ENCODE peak calls at places on chromosomes 4 and X, in seven cellular contexts. G is PC-9, J is immature natural killer cell, Q is mesendoderm, X is Daoy, F is glomerular endothelial cell, S is EL. M is an unnamed sample.

GRCh38 chr4:17280266-17280665 is 231.6 kb downstream of the QDPR start:
- DNase-seq in G (no peak), J (no peak), Q (no peak), X (no peak), F (no peak), S (no peak), M (no peak)

GRCh38 chrX:22396408-22396807 is 123.7 kb downstream of the CBLL2 start:
- DNase-seq in G (no peak), J (no peak), Q (no peak), X (no peak), F (no peak), S (peak), M (peak)

GRCh38 chrX:13923845-13924244 is 105.8 kb downstream of the GEMIN8 start:
- DNase-seq in G (no peak), J (no peak), Q (no peak), X (no peak), F (no peak), S (no peak), M (no peak)

GRCh38 chr4:71832049-71832448 is 48.2 kb upstream of the GC start:
- DNase-seq in G (no peak), J (no peak), Q (no peak), X (no peak), F (no peak), S (no peak), M (no peak)

GRCh38 chr4:8729408-8730149 is 137.0 kb downstream of the CPZ start:
- DNase-seq in G (no peak), J (no peak), Q (no peak), X (no peak), F (no peak), S (no peak), M (no peak)

GRCh38 chr4:118968006-118968405 is 79.4 kb downstream of the SYNPO2 start:
- DNase-seq in G (peak), J (peak), Q (peak), X (peak), F (no peak), S (peak), M (peak)

GRCh38 chrX:25070038-25070437 is 54.3 kb upstream of the ARX start:
- DNase-seq in G (no peak), J (no peak), Q (no peak), X (no peak), F (no peak), S (no peak), M (no peak)

GRCh38 chr4:153534792-153535629 is 68.9 kb downstream of the TMEM131L start:
- DNase-seq in G (no peak), J (no peak), Q (peak), X (no peak), F (no peak), S (no peak), M (no peak)

GRCh38 chrX:10649286-10649685 is 28.9 kb upstream of the MID1 start:
- DNase-seq in G (no peak), J (no peak), Q (peak), X (no peak), F (no peak), S (no peak), M (no peak)

GRCh38 chrX:51860679-51861078 is 32.7 kb upstream of the MAGED1 start:
- DNase-seq in G (peak), J (peak), Q (peak), X (peak), F (peak), S (peak), M (no peak)

GRCh38 chr4:181757921-181758320 is 485.3 kb upstream of the TENM3 start:
- DNase-seq in G (no peak), J (no peak), Q (no peak), X (no peak), F (no peak), S (no peak), M (no peak)

GRCh38 chr4:37243061-37243460 is 1.5 kb upstream of the NWD2 start:
- DNase-seq in G (no peak), J (no peak), Q (peak), X (no peak), F (no peak), S (no peak), M (no peak)

GRCh38 chr4:147019061-147019460 is 73.4 kb upstream of the TTC29 start:
- DNase-seq in G (peak), J (peak), Q (peak), X (peak), F (peak), S (peak), M (peak)

GRCh38 chrX:20263474-20263873 is 3.2 kb downstream of the RPS6KA3 start:
- DNase-seq in G (no peak), J (peak), Q (no peak), X (peak), F (no peak), S (peak), M (peak)

M was measured in HCEC 1CT.